ENCODE peak calls at places on chromosomes 5 and 9, in four cellular contexts. One of them, this sample, is unnamed. For H3K4me1, the result is how much of the 10 kb centered on the place peaks cover.

GRCh38 chr9:81609782-81610738 is 79.3 kb downstream of the TLE1 start:
- DNase-seq in IMR-90: peak
- DNase-seq in GM23248: peak
- DNase-seq in CD4-positive, CD25-positive, alpha-beta regulatory T cell: no peak
- DNase-seq in this sample: no peak

GRCh38 chr9:123569343-123569694 is 213.3 kb downstream of the CRB2 start:
- DNase-seq in IMR-90: no peak
- DNase-seq in GM23248: peak
- DNase-seq in CD4-positive, CD25-positive, alpha-beta regulatory T cell: no peak
- DNase-seq in this sample: no peak

GRCh38 chr5:10522224-10522611 is 41.7 kb upstream of the ANKRD33B start:
- DNase-seq in IMR-90: no peak
- DNase-seq in GM23248: no peak
- DNase-seq in CD4-positive, CD25-positive, alpha-beta regulatory T cell: no peak
- DNase-seq in this sample: no peak

GRCh38 chr5:54616031-54616430 is 98.5 kb downstream of the SNX18 start:
- DNase-seq in IMR-90: peak
- DNase-seq in GM23248: peak
- DNase-seq in CD4-positive, CD25-positive, alpha-beta regulatory T cell: no peak
- DNase-seq in this sample: no peak

GRCh38 chr5:124474821-124475220 is 271.6 kb downstream of the ZNF608 start:
- DNase-seq in IMR-90: peak
- DNase-seq in GM23248: peak
- DNase-seq in CD4-positive, CD25-positive, alpha-beta regulatory T cell: no peak
- DNase-seq in this sample: no peak

GRCh38 chr5:111810087-111810486 is 53.1 kb upstream of the NREP start:
- DNase-seq in IMR-90: no peak
- DNase-seq in GM23248: peak
- DNase-seq in CD4-positive, CD25-positive, alpha-beta regulatory T cell: no peak
- DNase-seq in this sample: no peak

GRCh38 chr9:109311281-109311680 is 9.6 kb downstream of the EPB41L4B start:
- DNase-seq in IMR-90: peak
- DNase-seq in GM23248: peak
- DNase-seq in CD4-positive, CD25-positive, alpha-beta regulatory T cell: no peak
- DNase-seq in this sample: no peak

GRCh38 chr9:32431940-32432555 is 47.6 kb downstream of the ACO1 start:
- DNase-seq in IMR-90: peak
- DNase-seq in GM23248: peak
- DNase-seq in CD4-positive, CD25-positive, alpha-beta regulatory T cell: peak
- DNase-seq in this sample: peak

GRCh38 chr9:90167920-90168319 is 474.7 kb downstream of the DIRAS2 start:
- DNase-seq in IMR-90: no peak
- DNase-seq in GM23248: no peak
- DNase-seq in CD4-positive, CD25-positive, alpha-beta regulatory T cell: no peak
- DNase-seq in this sample: no peak

GRCh38 chr5:67672633-67673032 is 476.0 kb upstream of the CD180 start:
- DNase-seq in IMR-90: no peak
- DNase-seq in GM23248: peak
- DNase-seq in CD4-positive, CD25-positive, alpha-beta regulatory T cell: no peak
- DNase-seq in this sample: no peak

GRCh38 chr9:88326936-88327335 is 61.3 kb upstream of the SPIN1 start:
- DNase-seq in IMR-90: no peak
- DNase-seq in GM23248: no peak
- DNase-seq in CD4-positive, CD25-positive, alpha-beta regulatory T cell: no peak
- DNase-seq in this sample: no peak

GRCh38 chr5:152905286-152905685 is 500.2 kb upstream of the NMUR2 start:
- DNase-seq in IMR-90: no peak
- DNase-seq in GM23248: no peak
- DNase-seq in CD4-positive, CD25-positive, alpha-beta regulatory T cell: no peak
- DNase-seq in this sample: no peak

GRCh38 chr9:126152622-126153362 is 173.8 kb upstream of the MVB12B start:
- DNase-seq in IMR-90: no peak
- DNase-seq in GM23248: no peak
- DNase-seq in CD4-positive, CD25-positive, alpha-beta regulatory T cell: no peak
- DNase-seq in this sample: no peak

GRCh38 chr5:3325811-3326568 is 269.6 kb upstream of the IRX1 start:
- DNase-seq in IMR-90: no peak
- DNase-seq in GM23248: peak
- DNase-seq in CD4-positive, CD25-positive, alpha-beta regulatory T cell: no peak
- DNase-seq in this sample: no peak

GRCh38 chr5:10518352-10518751 is 45.5 kb upstream of the ANKRD33B start:
- DNase-seq in IMR-90: peak
- DNase-seq in GM23248: peak
- DNase-seq in CD4-positive, CD25-positive, alpha-beta regulatory T cell: no peak
- DNase-seq in this sample: no peak

GRCh38 chr9:127586096-127586495 is 26.0 kb upstream of the STXBP1 start:
- DNase-seq in IMR-90: no peak
- DNase-seq in GM23248: no peak
- DNase-seq in CD4-positive, CD25-positive, alpha-beta regulatory T cell: no peak
- DNase-seq in this sample: no peak

GRCh38 chr5:132962429-132962928 is 955 bp downstream of the AFF4 start:
- DNase-seq in IMR-90: peak
- DNase-seq in GM23248: peak
- DNase-seq in CD4-positive, CD25-positive, alpha-beta regulatory T cell: peak
- DNase-seq in this sample: peak

GRCh38 chr9:14212697-14213420 is 101.1 kb downstream of the NFIB start:
- DNase-seq in IMR-90: no peak
- DNase-seq in GM23248: no peak
- DNase-seq in CD4-positive, CD25-positive, alpha-beta regulatory T cell: no peak
- DNase-seq in this sample: no peak

GRCh38 chr9:130677252-130677651 is 12.9 kb downstream of the PRDM12 start:
- DNase-seq in IMR-90: no peak
- DNase-seq in GM23248: no peak
- DNase-seq in CD4-positive, CD25-positive, alpha-beta regulatory T cell: no peak
- DNase-seq in this sample: no peak

GRCh38 chr9:78023003-78023741 is 8.4 kb downstream of the GNAQ start:
- DNase-seq in IMR-90: peak
- DNase-seq in GM23248: peak
- DNase-seq in CD4-positive, CD25-positive, alpha-beta regulatory T cell: no peak
- DNase-seq in this sample: no peak

GRCh38 chr5:25862276-25862675 is 1176.1 kb downstream of the CDH9 start:
- DNase-seq in IMR-90: no peak
- DNase-seq in GM23248: no peak
- DNase-seq in CD4-positive, CD25-positive, alpha-beta regulatory T cell: no peak
- DNase-seq in this sample: no peak

GRCh38 chr9:79357620-79358019 is 214.1 kb upstream of the TLE4 start:
- DNase-seq in IMR-90: no peak
- DNase-seq in GM23248: no peak
- DNase-seq in CD4-positive, CD25-positive, alpha-beta regulatory T cell: no peak
- DNase-seq in this sample: no peak

GRCh38 chr9:129172816-129173215 is 5.2 kb downstream of the IER5L start:
- DNase-seq in IMR-90: no peak
- DNase-seq in GM23248: peak
- DNase-seq in CD4-positive, CD25-positive, alpha-beta regulatory T cell: no peak
- DNase-seq in this sample: no peak

DNA sequence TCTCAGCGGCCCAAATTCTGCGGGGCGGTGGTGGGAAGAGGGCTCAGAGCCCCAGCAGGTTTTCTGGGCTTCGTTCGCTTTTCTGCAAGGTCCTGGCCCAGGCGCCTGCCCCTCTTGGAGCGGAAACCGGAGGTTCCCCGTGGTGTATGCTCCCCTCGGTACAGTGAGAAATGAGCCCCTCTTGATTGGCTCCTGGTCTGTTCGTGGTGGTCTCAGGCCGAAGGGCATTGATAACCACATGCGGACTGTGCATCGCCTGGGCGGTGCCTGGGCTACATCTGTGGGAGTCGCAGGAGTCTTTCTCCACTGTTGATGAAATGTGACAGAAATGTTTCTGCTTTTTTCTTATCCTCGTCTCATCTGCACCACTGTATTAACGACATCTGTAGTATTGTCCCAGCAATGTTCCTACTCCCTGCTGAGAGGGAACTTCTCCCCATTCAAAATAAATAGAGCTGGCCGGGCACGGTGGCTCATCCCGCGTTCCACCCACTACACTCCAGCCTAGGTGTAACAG is 682 bp downstream of the MAN1B1 start:
- DNase-seq in IMR-90: no peak
- DNase-seq in GM23248: peak
- DNase-seq in CD4-positive, CD25-positive, alpha-beta regulatory T cell: no peak
- DNase-seq in this sample: no peak
- H3K4me1 ChIP-seq in IMR-90: under half
- H3K4me1 ChIP-seq in GM23248: under half
- H3K4me1 ChIP-seq in CD4-positive, CD25-positive, alpha-beta regulatory T cell: under half
- H3K4me1 ChIP-seq in this sample: under half

DNA sequence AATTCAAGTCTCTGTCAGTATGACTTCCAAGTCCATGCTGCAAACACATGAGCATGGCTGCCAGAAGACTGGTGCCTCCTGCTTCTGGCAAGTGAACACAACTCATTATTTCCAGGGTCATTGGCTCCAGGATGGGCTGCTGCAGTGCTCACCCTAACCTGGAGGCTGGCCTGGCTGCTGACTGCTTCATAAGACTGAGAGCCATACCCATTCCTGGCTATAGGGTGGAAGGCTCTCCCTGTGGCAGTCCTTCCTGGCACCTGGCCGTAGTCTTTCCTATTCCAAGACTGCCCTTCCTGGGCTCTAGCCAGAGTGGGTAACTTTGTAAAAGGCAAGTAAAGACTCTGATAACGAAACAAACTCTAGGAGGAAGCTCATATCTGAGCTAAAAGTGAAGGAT is 51.2 kb downstream of the CXXC5 start:
- DNase-seq in IMR-90: no peak
- DNase-seq in GM23248: peak
- DNase-seq in CD4-positive, CD25-positive, alpha-beta regulatory T cell: no peak
- DNase-seq in this sample: peak
- H3K27ac ChIP-seq in IMR-90: no peak
- H3K27ac ChIP-seq in GM23248: peak
- H3K27ac ChIP-seq in CD4-positive, CD25-positive, alpha-beta regulatory T cell: no peak
- H3K27ac ChIP-seq in this sample: no peak

GRCh38 chr9:2631263-2631662 is 9.7 kb downstream of the VLDLR start:
- DNase-seq in IMR-90: no peak
- DNase-seq in GM23248: no peak
- DNase-seq in CD4-positive, CD25-positive, alpha-beta regulatory T cell: no peak
- DNase-seq in this sample: no peak

GRCh38 chr9:2628926-2629325 is 7.3 kb downstream of the VLDLR start:
- DNase-seq in IMR-90: no peak
- DNase-seq in GM23248: peak
- DNase-seq in CD4-positive, CD25-positive, alpha-beta regulatory T cell: no peak
- DNase-seq in this sample: no peak

GRCh38 chr9:2634818-2635217 is 13.2 kb downstream of the VLDLR start:
- DNase-seq in IMR-90: no peak
- DNase-seq in GM23248: no peak
- DNase-seq in CD4-positive, CD25-positive, alpha-beta regulatory T cell: no peak
- DNase-seq in this sample: no peak

GRCh38 chr9:2634158-2634557 is 12.6 kb downstream of the VLDLR start:
- DNase-seq in IMR-90: no peak
- DNase-seq in GM23248: no peak
- DNase-seq in CD4-positive, CD25-positive, alpha-beta regulatory T cell: no peak
- DNase-seq in this sample: no peak

DNA sequence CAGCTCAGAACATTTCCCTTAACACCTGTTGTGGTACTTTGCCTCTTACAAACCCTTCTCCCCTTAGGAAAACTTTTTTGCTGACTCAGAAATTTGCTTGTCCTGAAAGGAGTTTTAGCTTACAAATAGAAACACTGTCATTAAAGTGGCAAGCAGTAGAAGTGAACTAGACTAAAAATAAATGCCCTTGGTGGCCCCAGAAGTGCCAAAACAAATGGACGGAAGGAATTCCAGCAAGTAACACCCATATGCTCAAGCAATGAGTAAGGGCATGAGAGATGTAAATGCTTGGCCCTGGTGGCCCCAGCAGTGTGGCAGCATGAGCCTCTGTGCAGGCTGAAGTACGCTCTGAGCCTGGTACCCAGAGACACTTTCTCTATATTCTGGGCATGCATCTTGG is 8.6 kb downstream of the VLDLR start:
- DNase-seq in IMR-90: no peak
- DNase-seq in GM23248: no peak
- DNase-seq in CD4-positive, CD25-positive, alpha-beta regulatory T cell: no peak
- DNase-seq in this sample: no peak
- H3K4me1 ChIP-seq in IMR-90: under half
- H3K4me1 ChIP-seq in GM23248: under half
- H3K4me1 ChIP-seq in CD4-positive, CD25-positive, alpha-beta regulatory T cell: under half
- H3K4me1 ChIP-seq in this sample: under half

GRCh38 chr5:157560560-157560959 is 15.0 kb downstream of the ADAM19 start:
- DNase-seq in IMR-90: peak
- DNase-seq in GM23248: peak
- DNase-seq in CD4-positive, CD25-positive, alpha-beta regulatory T cell: no peak
- DNase-seq in this sample: no peak
- H3K27ac ChIP-seq in IMR-90: peak
- H3K27ac ChIP-seq in GM23248: no peak
- H3K27ac ChIP-seq in CD4-positive, CD25-positive, alpha-beta regulatory T cell: no peak
- H3K27ac ChIP-seq in this sample: no peak

DNA sequence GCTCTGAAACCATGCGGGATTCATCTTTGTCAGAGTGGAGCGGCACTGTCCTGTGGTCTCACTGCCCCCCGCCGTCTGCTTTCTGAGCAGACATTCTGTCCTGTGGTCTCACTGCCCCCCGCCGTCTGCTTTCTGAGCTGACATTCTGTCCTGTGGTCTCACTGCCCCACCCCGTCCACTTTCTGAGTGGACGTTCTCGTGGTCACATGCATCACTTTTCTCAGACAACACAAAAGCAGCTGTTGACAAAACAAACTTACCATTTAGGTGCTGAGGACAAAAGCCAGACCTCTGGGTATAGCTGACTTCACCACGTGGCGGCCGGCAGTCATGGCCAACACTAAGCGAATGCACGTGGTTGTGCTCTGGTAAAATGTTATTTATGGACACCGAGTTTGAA is 2.8 kb downstream of the LRRC14B start:
- DNase-seq in IMR-90: no peak
- DNase-seq in GM23248: no peak
- DNase-seq in CD4-positive, CD25-positive, alpha-beta regulatory T cell: no peak
- DNase-seq in this sample: no peak
- H3K4me1 ChIP-seq in IMR-90: under half
- H3K4me1 ChIP-seq in GM23248: under half
- H3K4me1 ChIP-seq in CD4-positive, CD25-positive, alpha-beta regulatory T cell: under half
- H3K4me1 ChIP-seq in this sample: under half

DNA sequence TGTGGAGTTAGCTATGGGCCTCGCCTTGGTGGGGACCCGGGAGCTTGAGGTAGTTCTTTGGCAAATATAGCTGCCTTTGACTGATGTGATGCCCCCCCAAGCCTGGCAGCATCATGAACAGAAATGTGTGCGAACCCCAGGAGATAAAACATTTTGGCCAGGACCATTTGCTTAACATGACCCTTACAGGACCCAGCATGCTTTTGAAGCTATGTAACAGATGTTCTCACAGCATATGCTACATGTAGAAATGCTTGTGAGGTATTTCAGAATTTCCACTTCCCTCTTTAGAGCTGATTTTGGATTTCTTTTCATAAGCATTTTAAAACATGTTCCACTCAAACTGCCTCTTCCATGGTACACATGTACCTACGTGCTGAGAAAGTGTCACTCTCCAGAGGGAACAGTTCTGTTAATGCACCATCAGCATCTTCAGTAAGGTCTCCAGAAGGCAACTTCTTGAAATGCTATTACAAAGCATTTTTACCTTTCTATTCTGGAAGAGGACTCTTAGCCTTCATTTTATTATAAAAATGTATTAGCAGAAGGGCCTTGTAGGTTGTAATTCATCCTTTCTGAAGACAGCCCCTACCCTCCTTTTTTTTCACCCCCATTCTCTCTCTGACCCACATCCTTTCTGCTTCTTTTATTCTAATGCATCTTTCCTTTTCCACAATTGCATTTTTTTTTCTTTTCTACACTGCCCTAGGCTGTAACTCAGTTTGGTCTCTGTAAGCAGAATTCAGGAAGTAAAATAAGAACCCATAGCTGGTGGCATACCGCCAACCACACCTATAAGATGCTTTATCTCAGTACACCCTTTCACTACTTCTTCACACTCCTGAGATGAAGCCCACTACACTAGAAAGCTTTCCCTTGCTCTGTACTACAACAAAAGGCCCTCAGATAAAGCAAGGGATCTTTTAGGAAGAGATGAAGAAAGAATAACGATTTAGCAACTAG is 15.9 kb upstream of the TSSK1B start:
- DNase-seq in IMR-90: peak
- DNase-seq in GM23248: peak
- DNase-seq in CD4-positive, CD25-positive, alpha-beta regulatory T cell: no peak
- DNase-seq in this sample: no peak
- H3K27ac ChIP-seq in IMR-90: peak
- H3K27ac ChIP-seq in GM23248: no peak
- H3K27ac ChIP-seq in CD4-positive, CD25-positive, alpha-beta regulatory T cell: no peak
- H3K27ac ChIP-seq in this sample: no peak

This sample was measured in CD8-positive, alpha-beta memory T cell.